ENCODE peak calls at places on chromosomes 7 and 10, in eight cellular contexts. One of them, this sample, is unnamed.
A peak's percentile ranks its signal among the peaks of the same experiment; 100 is the strongest.

GRCh38 chr7:26850193-26850651 is 14.2 kb downstream of the SKAP2 start:
- DNase-seq in GM23338: no peak
- DNase-seq in Kasumi-1: no peak
- DNase-seq in colonic mucosa: no peak
- DNase-seq in stimulated activated CD4-positive, alpha-beta T cell treated with anti-CD3 and anti-CD28 coated beads, Interleukin-1b, Interleukin-23, amount 100 ng/mL, for 24 hours: no peak
- DNase-seq in fibroblast of lung: peak; percentile 32
- DNase-seq in activated naive CD8-positive, alpha-beta T cell treated with anti-CD3 and anti-CD28 coated beads, Interleukin-2, amount 50 U/mL, for 24 hours: no peak
- DNase-seq in thyroid gland: no peak
- DNase-seq in this sample: no peak

GRCh38 chr7:75868153-75868552 is 10.7 kb upstream of the RHBDD2 start:
- DNase-seq in GM23338: no peak
- DNase-seq in fibroblast of lung: no peak
- DNase-seq in thyroid gland: no peak
- DNase-seq in activated naive CD8-positive, alpha-beta T cell treated with anti-CD3 and anti-CD28 coated beads, Interleukin-2, amount 50 U/mL, for 24 hours: no peak
- DNase-seq in Kasumi-1: no peak
- DNase-seq in colonic mucosa: no peak
- DNase-seq in stimulated activated CD4-positive, alpha-beta T cell treated with anti-CD3 and anti-CD28 coated beads, Interleukin-1b, Interleukin-23, amount 100 ng/mL, for 24 hours: no peak
- DNase-seq in this sample: no peak

GRCh38 chr7:135670179-135670578 is 7.9 kb downstream of the STMP1 start:
- DNase-seq in fibroblast of lung: peak; percentile 67
- DNase-seq in Kasumi-1: no peak
- DNase-seq in stimulated activated CD4-positive, alpha-beta T cell treated with anti-CD3 and anti-CD28 coated beads, Interleukin-1b, Interleukin-23, amount 100 ng/mL, for 24 hours: no peak
- DNase-seq in thyroid gland: no peak
- DNase-seq in activated naive CD8-positive, alpha-beta T cell treated with anti-CD3 and anti-CD28 coated beads, Interleukin-2, amount 50 U/mL, for 24 hours: no peak
- DNase-seq in colonic mucosa: no peak
- DNase-seq in GM23338: no peak
- DNase-seq in this sample: no peak

GRCh38 chr7:80087051-80087767 is 47.4 kb upstream of the GNAI1 start:
- DNase-seq in GM23338: no peak
- DNase-seq in activated naive CD8-positive, alpha-beta T cell treated with anti-CD3 and anti-CD28 coated beads, Interleukin-2, amount 50 U/mL, for 24 hours: no peak
- DNase-seq in fibroblast of lung: peak; percentile 82
- DNase-seq in stimulated activated CD4-positive, alpha-beta T cell treated with anti-CD3 and anti-CD28 coated beads, Interleukin-1b, Interleukin-23, amount 100 ng/mL, for 24 hours: no peak
- DNase-seq in Kasumi-1: no peak
- DNase-seq in thyroid gland: no peak
- DNase-seq in colonic mucosa: no peak
- DNase-seq in this sample: no peak

GRCh38 chr7:311131-311680 is 21.2 kb downstream of the FOXL3 start:
- DNase-seq in activated naive CD8-positive, alpha-beta T cell treated with anti-CD3 and anti-CD28 coated beads, Interleukin-2, amount 50 U/mL, for 24 hours: no peak
- DNase-seq in colonic mucosa: no peak
- DNase-seq in stimulated activated CD4-positive, alpha-beta T cell treated with anti-CD3 and anti-CD28 coated beads, Interleukin-1b, Interleukin-23, amount 100 ng/mL, for 24 hours: no peak
- DNase-seq in thyroid gland: no peak
- DNase-seq in fibroblast of lung: no peak
- DNase-seq in GM23338: no peak
- DNase-seq in Kasumi-1: no peak
- DNase-seq in this sample: no peak

GRCh38 chr10:110504111-110504735 is 6.5 kb downstream of the DUSP5 start:
- DNase-seq in activated naive CD8-positive, alpha-beta T cell treated with anti-CD3 and anti-CD28 coated beads, Interleukin-2, amount 50 U/mL, for 24 hours: peak; percentile 54
- DNase-seq in GM23338: no peak
- DNase-seq in stimulated activated CD4-positive, alpha-beta T cell treated with anti-CD3 and anti-CD28 coated beads, Interleukin-1b, Interleukin-23, amount 100 ng/mL, for 24 hours: no peak
- DNase-seq in Kasumi-1: peak; percentile 86
- DNase-seq in fibroblast of lung: peak; percentile 95
- DNase-seq in colonic mucosa: peak; percentile 45
- DNase-seq in thyroid gland: peak; percentile 32
- DNase-seq in this sample: no peak

GRCh38 chr7:114825423-114825951 is 96.4 kb upstream of the MDFIC start:
- DNase-seq in stimulated activated CD4-positive, alpha-beta T cell treated with anti-CD3 and anti-CD28 coated beads, Interleukin-1b, Interleukin-23, amount 100 ng/mL, for 24 hours: peak; percentile 18
- DNase-seq in activated naive CD8-positive, alpha-beta T cell treated with anti-CD3 and anti-CD28 coated beads, Interleukin-2, amount 50 U/mL, for 24 hours: peak; percentile 30
- DNase-seq in Kasumi-1: no peak
- DNase-seq in thyroid gland: no peak
- DNase-seq in colonic mucosa: no peak
- DNase-seq in GM23338: peak; percentile 79
- DNase-seq in fibroblast of lung: no peak
- DNase-seq in this sample: no peak

GRCh38 chr10:97037365-97038361 is 148.1 kb downstream of the SLIT1 start:
- DNase-seq in thyroid gland: peak; percentile 77
- DNase-seq in activated naive CD8-positive, alpha-beta T cell treated with anti-CD3 and anti-CD28 coated beads, Interleukin-2, amount 50 U/mL, for 24 hours: peak; percentile 77
- DNase-seq in fibroblast of lung: peak; percentile 80
- DNase-seq in stimulated activated CD4-positive, alpha-beta T cell treated with anti-CD3 and anti-CD28 coated beads, Interleukin-1b, Interleukin-23, amount 100 ng/mL, for 24 hours: peak; percentile 44
- DNase-seq in GM23338: peak; percentile 96
- DNase-seq in colonic mucosa: peak; percentile 89
- DNase-seq in Kasumi-1: peak; percentile 87
- DNase-seq in this sample: peak; percentile 45

GRCh38 chr10:33215154-33215553 is 119.3 kb downstream of the NRP1 start:
- DNase-seq in colonic mucosa: no peak
- DNase-seq in activated naive CD8-positive, alpha-beta T cell treated with anti-CD3 and anti-CD28 coated beads, Interleukin-2, amount 50 U/mL, for 24 hours: no peak
- DNase-seq in thyroid gland: no peak
- DNase-seq in fibroblast of lung: no peak
- DNase-seq in stimulated activated CD4-positive, alpha-beta T cell treated with anti-CD3 and anti-CD28 coated beads, Interleukin-1b, Interleukin-23, amount 100 ng/mL, for 24 hours: no peak
- DNase-seq in Kasumi-1: no peak
- DNase-seq in GM23338: no peak
- DNase-seq in this sample: no peak

GRCh38 chr10:70751991-70752390 is 33.2 kb downstream of the TBATA start:
- DNase-seq in fibroblast of lung: no peak
- DNase-seq in thyroid gland: no peak
- DNase-seq in colonic mucosa: no peak
- DNase-seq in stimulated activated CD4-positive, alpha-beta T cell treated with anti-CD3 and anti-CD28 coated beads, Interleukin-1b, Interleukin-23, amount 100 ng/mL, for 24 hours: no peak
- DNase-seq in GM23338: no peak
- DNase-seq in Kasumi-1: no peak
- DNase-seq in activated naive CD8-positive, alpha-beta T cell treated with anti-CD3 and anti-CD28 coated beads, Interleukin-2, amount 50 U/mL, for 24 hours: no peak
- DNase-seq in this sample: no peak

GRCh38 chr10:80015911-80016590 is 62.4 kb upstream of the TMEM254 start:
- DNase-seq in colonic mucosa: no peak
- DNase-seq in thyroid gland: no peak
- DNase-seq in Kasumi-1: no peak
- DNase-seq in GM23338: peak; percentile 81
- DNase-seq in fibroblast of lung: no peak
- DNase-seq in activated naive CD8-positive, alpha-beta T cell treated with anti-CD3 and anti-CD28 coated beads, Interleukin-2, amount 50 U/mL, for 24 hours: no peak
- DNase-seq in stimulated activated CD4-positive, alpha-beta T cell treated with anti-CD3 and anti-CD28 coated beads, Interleukin-1b, Interleukin-23, amount 100 ng/mL, for 24 hours: no peak
- DNase-seq in this sample: no peak

GRCh38 chr7:148661471-148661870 is 37.2 kb upstream of the CUL1 start:
- DNase-seq in stimulated activated CD4-positive, alpha-beta T cell treated with anti-CD3 and anti-CD28 coated beads, Interleukin-1b, Interleukin-23, amount 100 ng/mL, for 24 hours: no peak
- DNase-seq in GM23338: no peak
- DNase-seq in thyroid gland: no peak
- DNase-seq in colonic mucosa: no peak
- DNase-seq in Kasumi-1: no peak
- DNase-seq in fibroblast of lung: no peak
- DNase-seq in activated naive CD8-positive, alpha-beta T cell treated with anti-CD3 and anti-CD28 coated beads, Interleukin-2, amount 50 U/mL, for 24 hours: no peak
- DNase-seq in this sample: no peak

GRCh38 chr10:53013201-53013808 is 240.7 kb upstream of the MBL2 start:
- DNase-seq in Kasumi-1: peak; percentile 71
- DNase-seq in fibroblast of lung: no peak
- DNase-seq in GM23338: no peak
- DNase-seq in thyroid gland: no peak
- DNase-seq in stimulated activated CD4-positive, alpha-beta T cell treated with anti-CD3 and anti-CD28 coated beads, Interleukin-1b, Interleukin-23, amount 100 ng/mL, for 24 hours: no peak
- DNase-seq in activated naive CD8-positive, alpha-beta T cell treated with anti-CD3 and anti-CD28 coated beads, Interleukin-2, amount 50 U/mL, for 24 hours: no peak
- DNase-seq in colonic mucosa: no peak
- DNase-seq in this sample: no peak

GRCh38 chr10:49419005-49419404 is 23.1 kb upstream of the DRGX start:
- DNase-seq in stimulated activated CD4-positive, alpha-beta T cell treated with anti-CD3 and anti-CD28 coated beads, Interleukin-1b, Interleukin-23, amount 100 ng/mL, for 24 hours: no peak
- DNase-seq in activated naive CD8-positive, alpha-beta T cell treated with anti-CD3 and anti-CD28 coated beads, Interleukin-2, amount 50 U/mL, for 24 hours: no peak
- DNase-seq in colonic mucosa: no peak
- DNase-seq in GM23338: peak; percentile 72
- DNase-seq in Kasumi-1: peak; percentile 82
- DNase-seq in thyroid gland: peak; percentile 60
- DNase-seq in fibroblast of lung: no peak
- DNase-seq in this sample: no peak

GRCh38 chr7:43534110-43534509 is 48.8 kb upstream of the STK17A start:
- DNase-seq in activated naive CD8-positive, alpha-beta T cell treated with anti-CD3 and anti-CD28 coated beads, Interleukin-2, amount 50 U/mL, for 24 hours: no peak
- DNase-seq in thyroid gland: no peak
- DNase-seq in fibroblast of lung: peak; percentile 78
- DNase-seq in stimulated activated CD4-positive, alpha-beta T cell treated with anti-CD3 and anti-CD28 coated beads, Interleukin-1b, Interleukin-23, amount 100 ng/mL, for 24 hours: no peak
- DNase-seq in GM23338: no peak
- DNase-seq in colonic mucosa: no peak
- DNase-seq in Kasumi-1: no peak
- DNase-seq in this sample: no peak

GRCh38 chr7:152647-153046 is 39.7 kb upstream of the FAM20C start:
- DNase-seq in Kasumi-1: no peak
- DNase-seq in thyroid gland: no peak
- DNase-seq in stimulated activated CD4-positive, alpha-beta T cell treated with anti-CD3 and anti-CD28 coated beads, Interleukin-1b, Interleukin-23, amount 100 ng/mL, for 24 hours: no peak
- DNase-seq in fibroblast of lung: no peak
- DNase-seq in activated naive CD8-positive, alpha-beta T cell treated with anti-CD3 and anti-CD28 coated beads, Interleukin-2, amount 50 U/mL, for 24 hours: no peak
- DNase-seq in colonic mucosa: no peak
- DNase-seq in GM23338: no peak
- DNase-seq in this sample: no peak

GRCh38 chr10:13719411-13719810 is 132.6 kb downstream of the PRPF18 start:
- DNase-seq in fibroblast of lung: peak; percentile 58
- DNase-seq in activated naive CD8-positive, alpha-beta T cell treated with anti-CD3 and anti-CD28 coated beads, Interleukin-2, amount 50 U/mL, for 24 hours: no peak
- DNase-seq in colonic mucosa: no peak
- DNase-seq in Kasumi-1: no peak
- DNase-seq in GM23338: no peak
- DNase-seq in thyroid gland: peak; percentile 15
- DNase-seq in stimulated activated CD4-positive, alpha-beta T cell treated with anti-CD3 and anti-CD28 coated beads, Interleukin-1b, Interleukin-23, amount 100 ng/mL, for 24 hours: no peak
- DNase-seq in this sample: no peak

GRCh38 chr10:114393482-114393881 is 10.8 kb downstream of the AFAP1L2 start:
- DNase-seq in activated naive CD8-positive, alpha-beta T cell treated with anti-CD3 and anti-CD28 coated beads, Interleukin-2, amount 50 U/mL, for 24 hours: no peak
- DNase-seq in thyroid gland: peak; percentile 90
- DNase-seq in Kasumi-1: no peak
- DNase-seq in colonic mucosa: no peak
- DNase-seq in GM23338: no peak
- DNase-seq in fibroblast of lung: peak; percentile 65
- DNase-seq in stimulated activated CD4-positive, alpha-beta T cell treated with anti-CD3 and anti-CD28 coated beads, Interleukin-1b, Interleukin-23, amount 100 ng/mL, for 24 hours: no peak
- DNase-seq in this sample: no peak

GRCh38 chr10:77909755-77910375 is 16.7 kb downstream of the DLG5 start:
- DNase-seq in thyroid gland: no peak
- DNase-seq in GM23338: no peak
- DNase-seq in colonic mucosa: peak; percentile 82
- DNase-seq in stimulated activated CD4-positive, alpha-beta T cell treated with anti-CD3 and anti-CD28 coated beads, Interleukin-1b, Interleukin-23, amount 100 ng/mL, for 24 hours: no peak
- DNase-seq in Kasumi-1: no peak
- DNase-seq in activated naive CD8-positive, alpha-beta T cell treated with anti-CD3 and anti-CD28 coated beads, Interleukin-2, amount 50 U/mL, for 24 hours: no peak
- DNase-seq in fibroblast of lung: peak; percentile 70
- DNase-seq in this sample: no peak

GRCh38 chr10:1732501-1733123 is 4.7 kb downstream of the ADARB2 start:
- DNase-seq in colonic mucosa: no peak
- DNase-seq in GM23338: no peak
- DNase-seq in thyroid gland: no peak
- DNase-seq in stimulated activated CD4-positive, alpha-beta T cell treated with anti-CD3 and anti-CD28 coated beads, Interleukin-1b, Interleukin-23, amount 100 ng/mL, for 24 hours: no peak
- DNase-seq in activated naive CD8-positive, alpha-beta T cell treated with anti-CD3 and anti-CD28 coated beads, Interleukin-2, amount 50 U/mL, for 24 hours: no peak
- DNase-seq in fibroblast of lung: no peak
- DNase-seq in Kasumi-1: no peak
- DNase-seq in this sample: no peak

GRCh38 chr10:28915989-28916588 is 238.8 kb downstream of the BAMBI start:
- DNase-seq in Kasumi-1: no peak
- DNase-seq in stimulated activated CD4-positive, alpha-beta T cell treated with anti-CD3 and anti-CD28 coated beads, Interleukin-1b, Interleukin-23, amount 100 ng/mL, for 24 hours: no peak
- DNase-seq in fibroblast of lung: no peak
- DNase-seq in GM23338: no peak
- DNase-seq in thyroid gland: no peak
- DNase-seq in colonic mucosa: no peak
- DNase-seq in activated naive CD8-positive, alpha-beta T cell treated with anti-CD3 and anti-CD28 coated beads, Interleukin-2, amount 50 U/mL, for 24 hours: no peak
- DNase-seq in this sample: no peak

GRCh38 chr7:33849004-33849403 is 56.3 kb upstream of the BMPER start:
- DNase-seq in thyroid gland: no peak
- DNase-seq in colonic mucosa: no peak
- DNase-seq in stimulated activated CD4-positive, alpha-beta T cell treated with anti-CD3 and anti-CD28 coated beads, Interleukin-1b, Interleukin-23, amount 100 ng/mL, for 24 hours: no peak
- DNase-seq in activated naive CD8-positive, alpha-beta T cell treated with anti-CD3 and anti-CD28 coated beads, Interleukin-2, amount 50 U/mL, for 24 hours: no peak
- DNase-seq in fibroblast of lung: no peak
- DNase-seq in Kasumi-1: no peak
- DNase-seq in GM23338: no peak
- DNase-seq in this sample: no peak

GRCh38 chr7:70406419-70407189 is 725.3 kb upstream of the GALNT17 start:
- DNase-seq in Kasumi-1: no peak
- DNase-seq in thyroid gland: no peak
- DNase-seq in activated naive CD8-positive, alpha-beta T cell treated with anti-CD3 and anti-CD28 coated beads, Interleukin-2, amount 50 U/mL, for 24 hours: no peak
- DNase-seq in stimulated activated CD4-positive, alpha-beta T cell treated with anti-CD3 and anti-CD28 coated beads, Interleukin-1b, Interleukin-23, amount 100 ng/mL, for 24 hours: no peak
- DNase-seq in fibroblast of lung: no peak
- DNase-seq in GM23338: no peak
- DNase-seq in colonic mucosa: no peak
- DNase-seq in this sample: no peak

GRCh38 chr7:95323410-95324129 is 762 bp downstream of the PON1 start:
- DNase-seq in colonic mucosa: no peak
- DNase-seq in stimulated activated CD4-positive, alpha-beta T cell treated with anti-CD3 and anti-CD28 coated beads, Interleukin-1b, Interleukin-23, amount 100 ng/mL, for 24 hours: no peak
- DNase-seq in fibroblast of lung: no peak
- DNase-seq in activated naive CD8-positive, alpha-beta T cell treated with anti-CD3 and anti-CD28 coated beads, Interleukin-2, amount 50 U/mL, for 24 hours: no peak
- DNase-seq in GM23338: no peak
- DNase-seq in Kasumi-1: no peak
- DNase-seq in thyroid gland: no peak
- DNase-seq in this sample: no peak

GRCh38 chr10:132303361-132304115 is 4.2 kb downstream of the STK32C start:
- DNase-seq in Kasumi-1: no peak
- DNase-seq in activated naive CD8-positive, alpha-beta T cell treated with anti-CD3 and anti-CD28 coated beads, Interleukin-2, amount 50 U/mL, for 24 hours: no peak
- DNase-seq in stimulated activated CD4-positive, alpha-beta T cell treated with anti-CD3 and anti-CD28 coated beads, Interleukin-1b, Interleukin-23, amount 100 ng/mL, for 24 hours: no peak
- DNase-seq in GM23338: no peak
- DNase-seq in fibroblast of lung: no peak
- DNase-seq in colonic mucosa: no peak
- DNase-seq in thyroid gland: no peak
- DNase-seq in this sample: no peak

GRCh38 chr7:48421357-48421756 is 250.1 kb downstream of the ABCA13 start:
- DNase-seq in stimulated activated CD4-positive, alpha-beta T cell treated with anti-CD3 and anti-CD28 coated beads, Interleukin-1b, Interleukin-23, amount 100 ng/mL, for 24 hours: no peak
- DNase-seq in Kasumi-1: no peak
- DNase-seq in fibroblast of lung: peak; percentile 51
- DNase-seq in GM23338: peak; percentile 40
- DNase-seq in colonic mucosa: no peak
- DNase-seq in thyroid gland: no peak
- DNase-seq in activated naive CD8-positive, alpha-beta T cell treated with anti-CD3 and anti-CD28 coated beads, Interleukin-2, amount 50 U/mL, for 24 hours: no peak
- DNase-seq in this sample: no peak

GRCh38 chr7:100029591-100029990 is 14.2 kb downstream of the ZKSCAN1 start:
- DNase-seq in stimulated activated CD4-positive, alpha-beta T cell treated with anti-CD3 and anti-CD28 coated beads, Interleukin-1b, Interleukin-23, amount 100 ng/mL, for 24 hours: no peak
- DNase-seq in Kasumi-1: no peak
- DNase-seq in thyroid gland: no peak
- DNase-seq in activated naive CD8-positive, alpha-beta T cell treated with anti-CD3 and anti-CD28 coated beads, Interleukin-2, amount 50 U/mL, for 24 hours: no peak
- DNase-seq in fibroblast of lung: no peak
- DNase-seq in colonic mucosa: no peak
- DNase-seq in GM23338: no peak
- DNase-seq in this sample: no peak

GRCh38 chr10:46544989-46545791 is 11.3 kb downstream of the GPRIN2 start:
- DNase-seq in thyroid gland: no peak
- DNase-seq in fibroblast of lung: no peak
- DNase-seq in GM23338: peak; percentile 84
- DNase-seq in activated naive CD8-positive, alpha-beta T cell treated with anti-CD3 and anti-CD28 coated beads, Interleukin-2, amount 50 U/mL, for 24 hours: no peak
- DNase-seq in Kasumi-1: peak; percentile 66
- DNase-seq in colonic mucosa: peak; percentile 24
- DNase-seq in stimulated activated CD4-positive, alpha-beta T cell treated with anti-CD3 and anti-CD28 coated beads, Interleukin-1b, Interleukin-23, amount 100 ng/mL, for 24 hours: no peak
- DNase-seq in this sample: no peak

This sample was measured in NCI-H1930.